ENCODE peak calls at places on chromosomes 12 and 14, in ten cellular contexts. W is psoas muscle, U is A549, T is chondrocyte, F is uterus, Z is body of pancreas, B is OCI-LY7, Y is brain microvascular endothelial cell, X is thoracic aorta, P is transverse colon. O is an unnamed sample.

GRCh38 chr12:49126852-49127763 is 4.1 kb downstream of the TUBA1B start:
- DNase-seq in F (no peak), B (no peak), P (no peak), T (no peak), X (no peak), Y (no peak), Z (no peak), U (peak), W (no peak), O (no peak)

GRCh38 chr12:109720152-109720855 is 6.7 kb downstream of the FAM222A start:
- DNase-seq in X (no peak), U (no peak), B (no peak), T (no peak), F (no peak), W (peak), Y (no peak), Z (peak), P (no peak), O (no peak)

GRCh38 chr14:40371011-40371410 is 938.8 kb upstream of the FBXO33 start:
- DNase-seq in Y (no peak), Z (no peak), F (no peak), W (no peak), U (no peak), X (no peak), P (no peak), T (no peak), B (no peak), O (no peak)

GRCh38 chr12:86634706-86635410 is 378.7 kb upstream of the MGAT4C start:
- DNase-seq in F (no peak), T (no peak), U (peak), P (no peak), X (no peak), W (no peak), Z (no peak), B (no peak), Y (no peak), O (no peak)

GRCh38 chr12:93632383-93632782 is 44.8 kb upstream of the CRADD start:
- DNase-seq in U (no peak), W (no peak), Y (no peak), B (no peak), F (no peak), T (no peak), Z (no peak), X (no peak), P (no peak), O (no peak)

GRCh38 chr12:46617167-46617566 is 208.6 kb downstream of the SLC38A4 start:
- DNase-seq in U (no peak), T (no peak), W (peak), B (no peak), F (peak), X (peak), Z (peak), P (peak), Y (peak), O (no peak)

GRCh38 chr12:104177663-104178501 is 37.7 kb upstream of the TXNRD1 start:
- DNase-seq in Z (peak), U (peak), X (peak), Y (peak), W (peak), F (peak), T (no peak), P (peak), B (no peak), O (no peak)

GRCh38 chr14:23528555-23528954 is 23.0 kb downstream of the ZFHX2 start:
- DNase-seq in U (no peak), W (no peak), P (no peak), Y (no peak), F (no peak), Z (no peak), B (no peak), T (no peak), X (no peak), O (no peak)

GRCh38 chr12:120538281-120539156 is 4.4 kb downstream of the RNF10 start:
- DNase-seq in T (no peak), X (peak), B (no peak), U (peak), Y (peak), P (peak), W (peak), Z (peak), F (peak), O (no peak)

GRCh38 chr12:28814246-28814645 is 334.8 kb upstream of the FAR2 start:
- DNase-seq in W (no peak), F (no peak), Y (no peak), T (no peak), B (no peak), P (no peak), U (no peak), Z (peak), X (no peak), O (no peak)

GRCh38 chr14:55843718-55844403 is 263.9 kb downstream of the KTN1 start:
- DNase-seq in P (no peak), Z (no peak), W (no peak), U (no peak), Y (no peak), T (no peak), B (no peak), F (no peak), X (no peak), O (no peak)
- TF ChIP-seq CTCF in P (peak), Z (peak), W (peak), U (peak), Y (peak), T (peak), B (peak), F (no peak), X (no peak), O (peak)

DNA sequence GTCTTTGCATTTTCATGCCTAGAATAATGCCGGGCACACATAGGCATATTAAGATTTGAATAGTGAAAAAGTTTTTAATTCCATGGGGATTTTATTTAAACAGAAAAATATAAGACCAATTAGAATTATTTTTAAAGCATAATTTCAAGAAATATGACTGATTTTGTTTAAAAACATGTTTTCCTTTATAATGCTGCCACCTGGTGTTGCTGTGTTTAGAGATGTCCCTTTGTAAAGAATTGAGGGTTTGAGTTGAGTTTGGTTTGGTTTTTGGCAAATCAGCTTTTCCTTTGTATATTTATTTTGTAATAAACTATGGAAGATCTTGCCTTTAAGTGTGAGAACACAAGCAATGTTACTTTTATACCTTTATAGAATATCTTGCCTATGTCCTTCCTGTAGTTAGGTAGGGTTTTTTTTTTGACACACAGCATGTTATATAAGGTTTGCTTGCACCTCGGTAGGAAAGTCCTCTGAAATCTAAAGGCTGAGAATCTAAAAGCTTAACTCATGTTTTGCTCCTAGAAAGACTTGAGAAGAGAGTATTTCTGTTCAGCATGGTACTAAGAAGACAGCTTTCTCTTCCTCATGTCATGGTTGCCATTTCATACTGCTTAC is 31.4 kb upstream of the SNAPC1 start:
- DNase-seq in P (no peak), T (no peak), X (no peak), W (no peak), Z (no peak), U (no peak), Y (no peak), B (peak), F (no peak), O (no peak)
- TF ChIP-seq CTCF in P (peak), T (peak), X (peak), W (peak), Z (peak), U (peak), Y (peak), B (peak), F (peak), O (peak)

DNA sequence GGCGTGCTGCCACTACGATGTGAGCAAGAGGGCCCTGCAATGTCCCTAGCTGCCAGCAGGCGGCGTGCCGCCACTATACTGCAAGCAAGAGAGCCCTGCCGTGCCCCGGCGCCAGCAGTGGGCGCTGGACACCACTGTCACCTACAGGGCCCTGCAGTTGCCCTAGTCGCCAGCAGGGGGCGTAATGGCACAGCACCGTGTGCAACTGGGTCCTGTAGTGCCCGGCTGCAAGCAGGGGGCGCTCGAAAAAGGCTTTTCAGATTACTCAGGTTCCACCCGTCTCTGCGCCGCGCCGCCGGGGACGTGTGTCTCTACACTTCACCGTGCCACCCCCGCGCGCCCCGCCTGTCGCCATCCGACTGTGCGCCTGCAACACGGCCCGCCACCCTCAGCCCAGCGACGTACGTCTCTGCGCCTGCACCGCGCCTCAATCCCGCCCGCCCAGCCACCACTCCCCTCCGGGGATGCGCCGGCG is 1356.9 kb downstream of the TMEM121 start:
- DNase-seq in W (peak), Z (no peak), T (no peak), U (peak), F (no peak), B (peak), X (no peak), Y (no peak), P (no peak), O (no peak)
- TF ChIP-seq CTCF in W (peak), Z (peak), T (peak), U (no peak), F (no peak), B (peak), X (peak), Y (peak), P (peak), O (peak)

DNA sequence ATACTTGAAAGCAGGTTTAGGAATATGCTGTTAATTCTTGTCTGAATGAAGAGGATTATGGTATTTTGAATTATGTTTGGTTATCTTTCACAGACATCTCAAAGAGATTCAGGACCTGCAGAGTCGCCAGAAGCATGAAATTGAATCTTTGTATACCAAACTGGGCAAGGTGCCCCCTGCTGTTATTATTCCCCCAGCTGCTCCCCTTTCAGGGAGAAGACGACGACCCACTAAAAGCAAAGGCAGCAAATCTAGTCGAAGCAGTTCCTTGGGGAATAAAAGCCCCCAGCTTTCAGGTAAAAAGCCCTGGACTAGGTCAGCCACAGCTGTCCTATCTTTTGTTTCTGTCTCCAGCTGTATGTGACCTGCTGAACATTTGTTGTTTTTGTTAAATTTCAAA is 52.1 kb downstream of the RAD52 start:
- DNase-seq in U (no peak), F (no peak), P (no peak), B (no peak), Y (no peak), X (no peak), T (no peak), W (no peak), Z (no peak), O (no peak)
- TF ChIP-seq CTCF in U (no peak), F (no peak), P (no peak), B (no peak), Y (no peak), X (no peak), T (no peak), W (no peak), Z (no peak), O (no peak)

DNA sequence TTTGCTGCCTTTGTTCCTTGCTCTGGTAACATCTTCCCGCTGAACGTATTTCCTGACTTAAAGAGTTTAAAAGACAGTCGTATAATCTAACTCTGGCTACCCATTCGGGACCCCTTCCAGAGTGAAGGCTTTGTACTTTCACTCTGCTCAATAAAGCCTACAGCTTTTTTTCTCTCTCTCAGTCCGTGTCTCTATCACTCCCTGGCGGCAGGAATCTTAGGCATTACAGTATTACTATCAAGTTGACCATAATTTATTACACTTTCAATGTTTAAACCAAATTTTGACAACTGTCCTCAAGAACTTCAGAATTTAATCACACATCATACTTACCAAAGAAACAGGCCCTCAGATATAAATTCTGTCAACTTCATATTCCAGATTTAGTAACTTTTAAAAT is 967.9 kb downstream of the FSCB start:
- DNase-seq in B (no peak), X (no peak), W (no peak), Z (peak), P (no peak), Y (no peak), T (no peak), U (peak), F (no peak), O (no peak)
- TF ChIP-seq CTCF in B (no peak), X (peak), W (peak), Z (peak), P (peak), Y (peak), T (peak), U (peak), F (peak), O (no peak)

GRCh38 chr12:122836027-122836921 is 1.0 kb downstream of the HIP1R start:
- DNase-seq in W (no peak), F (no peak), P (peak), B (peak), Y (no peak), U (no peak), T (no peak), X (no peak), Z (peak), O (peak)

GRCh38 chr12:122834921-122835692 is at the start of gene HIP1R:
- DNase-seq in F (no peak), T (no peak), B (peak), U (peak), X (no peak), P (peak), Z (peak), Y (no peak), W (peak), O (peak)

GRCh38 chr12:122835693-122836026 is 403 bp downstream of the HIP1R start:
- DNase-seq in F (no peak), Y (no peak), T (no peak), W (no peak), P (peak), X (no peak), Z (peak), B (peak), U (no peak), O (peak)

GRCh38 chr12:122837306-122838265 is 2.3 kb downstream of the HIP1R start:
- DNase-seq in B (peak), U (no peak), F (no peak), P (peak), X (no peak), Y (no peak), W (no peak), Z (peak), T (no peak), O (no peak)

GRCh38 chr12:122834229-122834920 is 882 bp upstream of the HIP1R start:
- DNase-seq in B (no peak), P (peak), F (no peak), Z (peak), W (no peak), U (peak), T (no peak), Y (no peak), X (no peak), O (peak)
- TF ChIP-seq CTCF in B (peak), P (no peak), F (no peak), Z (peak), W (no peak), U (peak), T (peak), Y (peak), X (no peak), O (no peak)

GRCh38 chr14:104639889-104640548 is 35.4 kb upstream of the TMEM179 start:
- DNase-seq in B (peak), W (peak), P (peak), U (peak), X (no peak), T (peak), F (no peak), Z (peak), Y (peak), O (peak)
- TF ChIP-seq CTCF in B (peak), W (peak), P (peak), U (peak), X (peak), T (peak), F (peak), Z (peak), Y (peak), O (peak)

DNA sequence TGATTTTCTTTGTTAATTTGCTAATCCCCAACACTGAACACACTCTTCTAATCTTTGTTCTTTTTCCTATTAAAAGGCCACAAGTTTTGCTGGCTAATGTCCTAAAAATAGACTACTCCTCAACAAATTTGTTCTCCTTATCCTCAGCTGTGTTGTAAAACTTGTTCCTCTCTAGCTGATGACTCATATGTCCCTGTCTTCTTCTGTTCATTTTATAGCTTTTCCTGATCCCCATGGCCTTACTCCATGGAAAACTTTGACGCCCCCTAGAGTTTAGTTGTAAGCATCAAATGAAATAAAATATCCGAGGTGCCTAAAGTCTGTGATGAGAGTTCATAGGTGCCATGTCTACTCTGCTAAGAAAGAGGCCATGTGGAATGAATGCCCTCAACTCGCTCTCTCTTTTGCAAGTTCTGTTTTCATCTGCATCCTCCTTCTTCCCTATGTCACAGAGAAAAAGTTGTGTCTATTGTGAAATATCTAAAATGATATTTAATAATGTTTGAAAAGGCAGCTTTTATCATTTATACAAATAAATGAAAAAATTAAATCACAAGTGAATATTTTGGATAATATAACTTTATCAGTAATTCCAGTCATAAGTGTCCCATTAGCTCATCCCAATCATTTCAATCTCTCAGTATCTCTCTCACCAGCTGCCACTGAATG is 237.9 kb downstream of the IPO8 start:
- DNase-seq in X (no peak), W (no peak), Y (peak), U (peak), P (no peak), F (no peak), Z (no peak), T (no peak), B (no peak), O (no peak)
- TF ChIP-seq CTCF in X (no peak), W (no peak), Y (peak), U (no peak), P (peak), F (peak), Z (no peak), T (peak), B (peak), O (no peak)

GRCh38 chr12:6684609-6685008 is 4.6 kb downstream of the ZNF384 start:
- DNase-seq in T (no peak), U (peak), Y (no peak), W (no peak), P (no peak), X (no peak), F (no peak), Z (peak), B (peak), O (peak)
- TF ChIP-seq CTCF in T (peak), U (peak), Y (peak), W (peak), P (peak), X (peak), F (peak), Z (peak), B (peak), O (peak)

O was measured in GM13977.